ENCODE peak calls at places on chromosomes 11 and 22, in eight cellular contexts. One of them, this sample, is unnamed.

GRCh38 chr22:49926916-49927315 is 8.5 kb downstream of the CRELD2 start:
- DNase-seq in activated CD4-positive, alpha-beta T cell treated with anti-CD3 and anti-CD28 coated beads for 1 hour: no peak
- DNase-seq in memory B cell: no peak
- DNase-seq in fibroblast of pulmonary artery: no peak
- DNase-seq in NCI-H748 treated with DMSO at 0.1 percent for 48 hours: no peak
- DNase-seq in T-cell: no peak
- DNase-seq in dorsolateral prefrontal cortex: no peak
- DNase-seq in fibroblast of lung: no peak
- DNase-seq in this sample: no peak

GRCh38 chr11:394034-394857 is at the start of gene PKP3:
- DNase-seq in activated CD4-positive, alpha-beta T cell treated with anti-CD3 and anti-CD28 coated beads for 1 hour: no peak
- DNase-seq in memory B cell: no peak
- DNase-seq in fibroblast of pulmonary artery: peak
- DNase-seq in NCI-H748 treated with DMSO at 0.1 percent for 48 hours: no peak
- DNase-seq in T-cell: no peak
- DNase-seq in dorsolateral prefrontal cortex: no peak
- DNase-seq in fibroblast of lung: peak
- DNase-seq in this sample: no peak

GRCh38 chr22:19062139-19062789 is 59.9 kb downstream of the DGCR2 start:
- DNase-seq in activated CD4-positive, alpha-beta T cell treated with anti-CD3 and anti-CD28 coated beads for 1 hour: no peak
- DNase-seq in memory B cell: no peak
- DNase-seq in fibroblast of pulmonary artery: no peak
- DNase-seq in NCI-H748 treated with DMSO at 0.1 percent for 48 hours: no peak
- DNase-seq in T-cell: no peak
- DNase-seq in dorsolateral prefrontal cortex: no peak
- DNase-seq in fibroblast of lung: no peak
- DNase-seq in this sample: no peak

GRCh38 chr22:41976070-41976901 is 7.0 kb downstream of the SEPTIN3 start:
- DNase-seq in activated CD4-positive, alpha-beta T cell treated with anti-CD3 and anti-CD28 coated beads for 1 hour: peak
- DNase-seq in memory B cell: no peak
- DNase-seq in fibroblast of pulmonary artery: no peak
- DNase-seq in NCI-H748 treated with DMSO at 0.1 percent for 48 hours: peak
- DNase-seq in T-cell: peak
- DNase-seq in dorsolateral prefrontal cortex: peak
- DNase-seq in fibroblast of lung: no peak
- DNase-seq in this sample: peak

GRCh38 chr11:130672911-130673310 is 224.5 kb downstream of the ADAMTS15 start:
- DNase-seq in activated CD4-positive, alpha-beta T cell treated with anti-CD3 and anti-CD28 coated beads for 1 hour: no peak
- DNase-seq in memory B cell: no peak
- DNase-seq in fibroblast of pulmonary artery: no peak
- DNase-seq in NCI-H748 treated with DMSO at 0.1 percent for 48 hours: no peak
- DNase-seq in T-cell: no peak
- DNase-seq in dorsolateral prefrontal cortex: no peak
- DNase-seq in fibroblast of lung: peak
- DNase-seq in this sample: no peak

GRCh38 chr22:48481748-48482147 is 1345.9 kb downstream of the BRD1 start:
- DNase-seq in activated CD4-positive, alpha-beta T cell treated with anti-CD3 and anti-CD28 coated beads for 1 hour: no peak
- DNase-seq in memory B cell: no peak
- DNase-seq in fibroblast of pulmonary artery: no peak
- DNase-seq in NCI-H748 treated with DMSO at 0.1 percent for 48 hours: no peak
- DNase-seq in T-cell: no peak
- DNase-seq in dorsolateral prefrontal cortex: no peak
- DNase-seq in fibroblast of lung: no peak
- DNase-seq in this sample: no peak

GRCh38 chr22:48137640-48138039 is 1375.2 kb downstream of the TBC1D22A start:
- DNase-seq in activated CD4-positive, alpha-beta T cell treated with anti-CD3 and anti-CD28 coated beads for 1 hour: no peak
- DNase-seq in memory B cell: no peak
- DNase-seq in fibroblast of pulmonary artery: no peak
- DNase-seq in NCI-H748 treated with DMSO at 0.1 percent for 48 hours: peak
- DNase-seq in T-cell: no peak
- DNase-seq in dorsolateral prefrontal cortex: no peak
- DNase-seq in fibroblast of lung: no peak
- DNase-seq in this sample: no peak

GRCh38 chr11:119739021-119739703 is 10.2 kb upstream of the NECTIN1 start:
- DNase-seq in activated CD4-positive, alpha-beta T cell treated with anti-CD3 and anti-CD28 coated beads for 1 hour: no peak
- DNase-seq in memory B cell: no peak
- DNase-seq in fibroblast of pulmonary artery: no peak
- DNase-seq in NCI-H748 treated with DMSO at 0.1 percent for 48 hours: no peak
- DNase-seq in T-cell: no peak
- DNase-seq in dorsolateral prefrontal cortex: no peak
- DNase-seq in fibroblast of lung: no peak
- DNase-seq in this sample: no peak

GRCh38 chr22:46335201-46336118 is at the start of gene TRMU:
- DNase-seq in activated CD4-positive, alpha-beta T cell treated with anti-CD3 and anti-CD28 coated beads for 1 hour: peak
- DNase-seq in memory B cell: peak
- DNase-seq in fibroblast of pulmonary artery: peak
- DNase-seq in NCI-H748 treated with DMSO at 0.1 percent for 48 hours: peak
- DNase-seq in T-cell: peak
- DNase-seq in dorsolateral prefrontal cortex: peak
- DNase-seq in fibroblast of lung: peak
- DNase-seq in this sample: peak

GRCh38 chr11:116691779-116692178 is 81.0 kb downstream of the BUD13 start:
- DNase-seq in activated CD4-positive, alpha-beta T cell treated with anti-CD3 and anti-CD28 coated beads for 1 hour: peak
- DNase-seq in memory B cell: peak
- DNase-seq in fibroblast of pulmonary artery: peak
- DNase-seq in NCI-H748 treated with DMSO at 0.1 percent for 48 hours: no peak
- DNase-seq in T-cell: peak
- DNase-seq in dorsolateral prefrontal cortex: peak
- DNase-seq in fibroblast of lung: no peak
- DNase-seq in this sample: peak